ENCODE peak calls at places on chromosomes 7 and 10, in seven cellular contexts. E is adrenal gland, L is body of pancreas, A is AG09319, F is heart right ventricle, H is hepatocyte, X is AG04449. C is an unnamed sample.

GRCh38 chr10:92737484-92737883 is 47.7 kb downstream of the HHEX start:
- DNase-seq in F (no peak), L (no peak), X (no peak), H (no peak), E (no peak), A (no peak), C (no peak)

GRCh38 chr10:35356725-35357092 is 20.4 kb downstream of the CCNY start:
- DNase-seq in A (no peak), F (no peak), X (no peak), H (no peak), E (no peak), L (no peak), C (no peak)

GRCh38 chr10:2900530-2900929 is 166.8 kb upstream of the PFKP start:
- DNase-seq in H (no peak), A (no peak), F (no peak), L (no peak), X (no peak), E (no peak), C (no peak)

GRCh38 chr10:109203616-109204375 is 719.5 kb downstream of the XPNPEP1 start:
- DNase-seq in A (no peak), L (no peak), X (no peak), F (no peak), E (no peak), H (no peak), C (no peak)

GRCh38 chr7:142025896-142026295 is 30.2 kb downstream of the MGAM start:
- DNase-seq in F (no peak), X (no peak), H (no peak), A (no peak), E (no peak), L (no peak), C (no peak)

GRCh38 chr7:112112822-112113255 is 93.4 kb downstream of the DOCK4 start:
- DNase-seq in F (no peak), H (no peak), E (peak), A (peak), X (no peak), L (no peak), C (no peak)

GRCh38 chr10:122141821-122142651 is 129.1 kb upstream of the BTBD16 start:
- DNase-seq in E (no peak), L (no peak), A (no peak), H (no peak), X (no peak), F (peak), C (no peak)

GRCh38 chr7:92609921-92610518 is 19.8 kb upstream of the FAM133B start:
- DNase-seq in X (no peak), F (no peak), H (no peak), A (no peak), L (no peak), E (no peak), C (no peak)

GRCh38 chr7:151485006-151485732 is 34.5 kb downstream of the RHEB start:
- DNase-seq in H (no peak), E (peak), L (no peak), F (no peak), X (no peak), A (no peak), C (no peak)

GRCh38 chr7:143263266-143264195 is at the start of gene GSTK1:
- DNase-seq in X (no peak), H (peak), L (peak), A (peak), F (peak), E (peak), C (peak)

GRCh38 chr7:31850601-31851000 is 163.6 kb downstream of the PPP1R17 start:
- DNase-seq in A (no peak), H (no peak), E (no peak), F (no peak), X (no peak), L (no peak), C (no peak)

GRCh38 chr7:116630932-116631449 is 41.0 kb upstream of the MET start:
- DNase-seq in E (peak), F (peak), A (no peak), L (peak), X (peak), H (peak), C (peak)

GRCh38 chr10:98790817-98791216 is 344.1 kb upstream of the HPS1 start:
- DNase-seq in F (no peak), H (peak), A (no peak), X (no peak), E (no peak), L (no peak), C (no peak)

GRCh38 chr7:132895231-132895630 is 186.7 kb downstream of the CHCHD3 start:
- DNase-seq in L (no peak), F (no peak), E (no peak), A (no peak), X (no peak), H (no peak), C (no peak)

GRCh38 chr7:155398944-155399343 is 59.0 kb upstream of the EN2 start:
- DNase-seq in E (no peak), A (no peak), H (no peak), X (no peak), F (no peak), L (no peak), C (no peak)

GRCh38 chr10:92327445-92328433 is 36.8 kb downstream of the MARCHF5 start:
- DNase-seq in F (no peak), X (no peak), L (no peak), A (no peak), H (no peak), E (no peak), C (no peak)

GRCh38 chr7:158957921-158958471 is 101.6 kb downstream of the DYNC2I1 start:
- DNase-seq in L (peak), H (no peak), F (no peak), X (no peak), E (no peak), A (no peak), C (no peak)

GRCh38 chr10:132329565-132330485 is 2.2 kb upstream of the LRRC27 start:
- DNase-seq in L (no peak), H (no peak), X (no peak), E (no peak), A (no peak), F (no peak), C (no peak)

GRCh38 chr10:22854935-22855421 is 72.9 kb upstream of the ARMC3 start:
- DNase-seq in L (no peak), H (peak), X (no peak), E (no peak), F (no peak), A (no peak), C (no peak)

GRCh38 chr7:144785491-144785890 is 50.4 kb downstream of the TPK1 start:
- DNase-seq in X (no peak), E (no peak), L (no peak), A (no peak), F (no peak), H (no peak), C (no peak)

GRCh38 chr7:144786079-144786478 is 49.8 kb downstream of the TPK1 start:
- DNase-seq in E (no peak), F (no peak), X (no peak), H (no peak), L (no peak), A (no peak), C (no peak)

GRCh38 chr7:144784943-144785342 is 50.9 kb downstream of the TPK1 start:
- DNase-seq in X (no peak), L (no peak), F (no peak), H (no peak), E (no peak), A (no peak), C (no peak)

GRCh38 chr7:144787127-144787526 is 48.7 kb downstream of the TPK1 start:
- DNase-seq in E (no peak), A (no peak), X (no peak), L (no peak), F (no peak), H (no peak), C (no peak)

DNA sequence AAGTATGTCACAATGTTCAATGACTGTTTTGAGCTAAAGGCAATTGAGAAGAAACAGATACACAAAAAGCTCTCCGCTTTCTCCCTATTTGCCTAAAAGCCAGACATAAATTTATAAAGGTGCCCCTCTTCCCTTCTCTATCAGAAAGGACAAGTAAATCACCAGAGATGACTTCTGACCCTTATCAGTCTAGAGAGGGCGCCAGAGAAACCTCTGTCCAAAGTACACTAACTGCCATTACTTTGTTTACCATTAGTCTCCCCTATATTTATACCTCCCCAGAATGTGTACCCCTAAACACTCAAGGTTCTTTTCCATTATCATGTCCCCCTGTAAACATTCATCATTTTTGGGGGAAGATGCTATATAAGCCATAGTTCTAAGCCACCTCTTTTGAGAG is 49.3 kb downstream of the TPK1 start:
- DNase-seq in F (no peak), L (no peak), A (no peak), E (no peak), X (no peak), H (no peak), C (no peak)
- TF ChIP-seq CTCF in F (no peak), L (no peak), A (peak), E (no peak), X (no peak), H (peak), C (no peak)

GRCh38 chr7:107754642-107755041 is 10.7 kb downstream of the CBLL1 start:
- DNase-seq in X (no peak), H (no peak), E (no peak), F (no peak), L (no peak), A (no peak), C (no peak)
- TF ChIP-seq CTCF in X (no peak), H (no peak), E (no peak), F (no peak), L (no peak), A (no peak), C (no peak)

DNA sequence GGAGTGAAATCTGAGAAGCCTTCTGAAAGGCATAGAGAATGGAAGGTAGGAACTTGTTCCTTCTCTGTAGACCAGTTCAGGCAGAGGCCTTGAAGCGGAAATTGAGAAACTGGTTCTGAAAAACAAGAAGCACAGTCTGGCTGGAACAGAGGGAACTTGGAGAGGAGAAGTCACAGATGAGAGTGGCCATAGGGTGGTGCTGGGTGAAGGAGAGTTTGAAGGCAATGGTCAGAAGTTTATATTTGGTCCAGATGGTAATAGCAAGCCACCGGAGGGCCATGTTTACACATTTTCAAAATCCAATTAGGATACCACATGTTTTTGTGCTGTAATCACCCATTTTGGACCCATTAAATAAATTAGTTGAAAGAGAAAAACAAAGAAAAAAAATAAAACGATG is 692.5 kb downstream of the INHBA start:
- DNase-seq in E (no peak), H (no peak), A (peak), L (no peak), F (no peak), X (no peak), C (no peak)
- TF ChIP-seq CTCF in E (no peak), H (no peak), A (peak), L (no peak), F (no peak), X (no peak), C (no peak)

GRCh38 chr7:22295402-22296264 is 61.3 kb downstream of the RAPGEF5 start:
- DNase-seq in A (no peak), L (no peak), X (no peak), E (no peak), F (no peak), H (no peak), C (no peak)
- TF ChIP-seq CTCF in A (peak), L (no peak), X (no peak), E (no peak), F (peak), H (peak), C (no peak)

GRCh38 chr10:30387646-30388243 is 38.7 kb upstream of the MTPAP start:
- DNase-seq in X (no peak), A (no peak), F (no peak), H (no peak), L (no peak), E (no peak), C (no peak)
- TF ChIP-seq CTCF in X (no peak), A (no peak), F (no peak), H (no peak), L (no peak), E (no peak), C (no peak)

GRCh38 chr10:114694735-114695134 is 36.7 kb upstream of the ABLIM1 start:
- DNase-seq in F (no peak), X (no peak), E (peak), H (peak), A (no peak), L (peak), C (peak)
- TF ChIP-seq CTCF in F (peak), X (peak), E (peak), H (peak), A (peak), L (peak), C (peak)

GRCh38 chr10:7872041-7872442 is 53.7 kb downstream of the TAF3 start:
- DNase-seq in L (no peak), X (no peak), F (no peak), A (no peak), H (peak), E (no peak), C (no peak)
- TF ChIP-seq CTCF in L (peak), X (peak), F (peak), A (peak), H (peak), E (peak), C (peak)

GRCh38 chr7:76329479-76329878 is 27.0 kb downstream of the HSPB1 start:
- DNase-seq in F (no peak), H (no peak), X (no peak), A (no peak), L (no peak), E (no peak), C (no peak)

GRCh38 chr7:76332073-76332472 is 26.7 kb downstream of the YWHAG start:
- DNase-seq in F (no peak), H (no peak), X (no peak), A (no peak), E (no peak), L (no peak), C (no peak)

GRCh38 chr7:76330245-76330644 is 27.8 kb downstream of the HSPB1 start:
- DNase-seq in E (no peak), F (no peak), H (no peak), L (no peak), X (no peak), A (no peak), C (no peak)

GRCh38 chr7:76328390-76328789 is 25.9 kb downstream of the HSPB1 start:
- DNase-seq in X (no peak), A (no peak), E (no peak), F (no peak), L (no peak), H (no peak), C (no peak)

GRCh38 chr7:76330673-76331072 is 28.1 kb downstream of the YWHAG start:
- DNase-seq in A (no peak), E (no peak), X (no peak), L (no peak), H (no peak), F (no peak), C (no peak)
- TF ChIP-seq CTCF in A (no peak), E (no peak), X (no peak), L (no peak), H (no peak), F (no peak), C (no peak)

GRCh38 chr10:69716711-69717560 is 84.8 kb upstream of the COL13A1 start:
- DNase-seq in X (no peak), F (no peak), H (peak), A (no peak), L (peak), E (peak), C (peak)
- TF ChIP-seq CTCF in X (peak), F (peak), H (peak), A (peak), L (peak), E (peak), C (peak)

C was measured in nephron progenitor cell.